ENCODE peak calls at places on chromosome 1, in five cellular contexts. G is foreskin fibroblast, B is HEK293T, R is AML-193, A is naive B cell. Q is an unnamed sample.
A peak's percentile ranks its signal among the peaks of the same experiment; 100 is the strongest.

GRCh38 chr1:34790985-34791384 is 1.8 kb upstream of the GJA4 start:
- DNase-seq in G (no peak), A (no peak), R (no peak), B (no peak), Q (no peak)

GRCh38 chr1:29271724-29272123 is 35.4 kb downstream of the PTPRU start:
- DNase-seq in G (peak; percentile 87), B (no peak), A (no peak), R (no peak), Q (no peak)

GRCh38 chr1:232335261-232335660 is 294.7 kb downstream of the SIPA1L2 start:
- DNase-seq in G (no peak), R (no peak), B (no peak), A (no peak), Q (no peak)

GRCh38 chr1:59015708-59016107 is 231.9 kb upstream of the JUN start:
- DNase-seq in A (no peak), B (no peak), G (peak; percentile 93), R (no peak), Q (no peak)

GRCh38 chr1:215830221-215830620 is 263.1 kb downstream of the KCTD3 start:
- DNase-seq in B (no peak), A (no peak), G (no peak), R (no peak), Q (no peak)

GRCh38 chr1:19514391-19514831 is 29.1 kb upstream of the CAPZB start:
- DNase-seq in B (no peak), A (no peak), G (peak; percentile 15), R (no peak), Q (no peak)

GRCh38 chr1:154609398-154610380 is 1.7 kb upstream of the ADAR start:
- DNase-seq in R (no peak), B (no peak), A (peak; percentile 6), G (peak; percentile 56), Q (peak; percentile 57)

GRCh38 chr1:117646007-117646913 is 40.4 kb downstream of the TENT5C start:
- DNase-seq in G (peak; percentile 49), R (peak; percentile 24), A (no peak), B (no peak), Q (no peak)

GRCh38 chr1:50847303-50847702 is 112.8 kb downstream of the FAF1 start:
- DNase-seq in A (no peak), R (no peak), B (no peak), G (no peak), Q (no peak)

GRCh38 chr1:85484264-85484663 is 19.3 kb upstream of the DDAH1 start:
- DNase-seq in G (no peak), B (no peak), A (no peak), R (no peak), Q (no peak)

GRCh38 chr1:152924191-152924590 is 15.8 kb downstream of the IVL start:
- DNase-seq in B (no peak), R (no peak), G (no peak), A (no peak), Q (no peak)

GRCh38 chr1:48093696-48094518 is 96.7 kb upstream of the TRABD2B start:
- DNase-seq in A (peak; percentile 50), R (peak; percentile 15), B (peak; percentile 85), G (peak; percentile 62), Q (peak; percentile 74)

GRCh38 chr1:90045853-90046563 is 51.1 kb downstream of the ZNF326 start:
- DNase-seq in R (peak; percentile 26), B (peak; percentile 43), A (no peak), G (peak; percentile 55), Q (peak; percentile 59)

GRCh38 chr1:29230204-29230552 is 556 bp downstream of the MECR start:
- DNase-seq in R (no peak), B (no peak), G (no peak), A (no peak), Q (no peak)

GRCh38 chr1:230823835-230824485 is 44.4 kb downstream of the C1orf198 start:
- DNase-seq in B (no peak), G (no peak), A (no peak), R (no peak), Q (no peak)

GRCh38 chr1:16984717-16985116 is 4.3 kb upstream of the MFAP2 start:
- DNase-seq in B (no peak), A (no peak), R (no peak), G (peak; percentile 92), Q (no peak)

GRCh38 chr1:84603941-84604830 is 29.9 kb upstream of the CTBS start:
- DNase-seq in G (peak; percentile 96), A (no peak), B (peak; percentile 71), R (no peak), Q (no peak)

GRCh38 chr1:41508290-41508689 is 23.8 kb upstream of the EDN2 start:
- DNase-seq in A (no peak), R (no peak), G (no peak), B (no peak), Q (no peak)

GRCh38 chr1:65949230-65949626 is 156.5 kb downstream of the PDE4B start:
- DNase-seq in G (peak; percentile 46), R (no peak), A (no peak), B (no peak), Q (no peak)

GRCh38 chr1:29256979-29257804 is 20.9 kb downstream of the PTPRU start:
- DNase-seq in R (no peak), B (peak; percentile 41), A (no peak), G (peak; percentile 39), Q (no peak)

GRCh38 chr1:58893257-58893869 is 109.5 kb upstream of the JUN start:
- DNase-seq in G (no peak), A (no peak), R (no peak), B (no peak), Q (no peak)

GRCh38 chr1:208258277-208258676 is 14.1 kb upstream of the PLXNA2 start:
- DNase-seq in B (no peak), A (no peak), G (no peak), R (no peak), Q (no peak)

GRCh38 chr1:180310095-180310494 is 80.0 kb downstream of the LHX4 start:
- DNase-seq in B (no peak), R (no peak), A (no peak), G (peak; percentile 43), Q (no peak)

GRCh38 chr1:77222496-77222895 is 3.3 kb upstream of the PIGK start:
- DNase-seq in A (no peak), G (no peak), B (no peak), R (no peak), Q (no peak)